ENCODE peak calls at places on chromosome 19, in five cellular contexts. K is activated CD4-positive, alpha-beta T cell treated with anti-CD3 and anti-CD28 coated beads, Interleukin-2, amount 50 U/mL, for 1 hour; F is stimulated activated naive CD4-positive, alpha-beta T cell; U is bronchial epithelial cell; A is NCI-H345. M is an unnamed sample.
A peak's percentile ranks its signal among the peaks of the same experiment; 100 is the strongest.

GRCh38 chr19:3276341-3276799 is 51.9 kb downstream of the CELF5 start:
- DNase-seq in K (peak; percentile 54), F (peak; percentile 70), U (peak; percentile 71), A (peak; percentile 98), M (peak; percentile 60)

GRCh38 chr19:16860118-16860517 is 28.7 kb upstream of the F2RL3 start:
- DNase-seq in K (no peak), F (no peak), U (no peak), A (no peak), M (no peak)

GRCh38 chr19:28990522-28990921 is 222.4 kb downstream of the UQCRFS1 start:
- DNase-seq in K (no peak), F (no peak), U (no peak), A (no peak), M (no peak)

GRCh38 chr19:12796146-12797071 is 5.1 kb downstream of the JUNB start:
- DNase-seq in K (peak; percentile 72), F (peak; percentile 65), U (peak; percentile 63), A (peak; percentile 52), M (peak; percentile 70)

GRCh38 chr19:7544626-7545025 is 9.1 kb downstream of the PNPLA6 start:
- DNase-seq in K (no peak), F (no peak), U (no peak), A (no peak), M (no peak)

GRCh38 chr19:19171821-19172532 is 1.9 kb upstream of the MEF2B start:
- DNase-seq in K (no peak), F (no peak), U (no peak), A (no peak), M (no peak)

GRCh38 chr19:18385675-18386542 is at the start of gene GDF15:
- DNase-seq in K (peak; percentile 24), F (no peak), U (peak; percentile 41), A (no peak), M (no peak)

GRCh38 chr19:3721131-3721899 is 13.1 kb downstream of the TJP3 start:
- DNase-seq in K (peak; percentile 90), F (peak; percentile 74), U (peak; percentile 38), A (peak; percentile 94), M (peak; percentile 95)

GRCh38 chr19:1770866-1771576 is 17.7 kb downstream of the ONECUT3 start:
- DNase-seq in K (no peak), F (no peak), U (no peak), A (no peak), M (no peak)

GRCh38 chr19:50658438-50659317 is 9.4 kb downstream of the C19orf81 start:
- DNase-seq in K (peak; percentile 22), F (peak; percentile 5), U (no peak), A (no peak), M (no peak)

GRCh38 chr19:16167055-16167454 is 6.3 kb downstream of the CIB3 start:
- DNase-seq in K (no peak), F (no peak), U (no peak), A (no peak), M (peak; percentile 14)

GRCh38 chr19:45881909-45882528 is 3.9 kb downstream of the IRF2BP1 start:
- DNase-seq in K (no peak), F (no peak), U (no peak), A (no peak), M (no peak)

GRCh38 chr19:3346677-3347353 is 19.6 kb upstream of the NFIC start:
- DNase-seq in K (no peak), F (no peak), U (no peak), A (peak; percentile 23), M (peak; percentile 52)

GRCh38 chr19:56086671-56087430 is 34.2 kb downstream of the ZNF787 start:
- DNase-seq in K (no peak), F (no peak), U (no peak), A (no peak), M (no peak)

GRCh38 chr19:15285896-15286591 is 46.3 kb downstream of the BRD4 start:
- DNase-seq in K (no peak), F (no peak), U (no peak), A (no peak), M (no peak)

M was measured in NCI-H2029.